ENCODE peak calls at places on chromosomes 5 and 9, in six cellular contexts. One of them, this sample, is unnamed.

GRCh38 chr5:157816682-157817268 is 42.2 kb downstream of the CLINT1 start:
- DNase-seq in NCI-H524: peak; percentile 11
- DNase-seq in MCF 10A: peak; percentile 40
- DNase-seq in Right ventricle myocardium superior: no peak
- DNase-seq in midbrain: no peak
- DNase-seq in HT1080: no peak
- DNase-seq in this sample: no peak

GRCh38 chr5:179969110-179969509 is 61.4 kb upstream of the TBC1D9B start:
- DNase-seq in NCI-H524: no peak
- DNase-seq in MCF 10A: no peak
- DNase-seq in Right ventricle myocardium superior: no peak
- DNase-seq in midbrain: no peak
- DNase-seq in HT1080: no peak
- DNase-seq in this sample: no peak

GRCh38 chr5:133938932-133939331 is 29.5 kb downstream of the C5orf15 start:
- DNase-seq in NCI-H524: no peak
- DNase-seq in MCF 10A: no peak
- DNase-seq in Right ventricle myocardium superior: no peak
- DNase-seq in midbrain: no peak
- DNase-seq in HT1080: no peak
- DNase-seq in this sample: no peak

GRCh38 chr5:179166171-179166885 is 106.2 kb downstream of the ZNF354C start:
- DNase-seq in NCI-H524: no peak
- DNase-seq in MCF 10A: no peak
- DNase-seq in Right ventricle myocardium superior: no peak
- DNase-seq in midbrain: no peak
- DNase-seq in HT1080: no peak
- DNase-seq in this sample: no peak

GRCh38 chr9:5688109-5688508 is 59.2 kb downstream of the RIC1 start:
- DNase-seq in NCI-H524: no peak
- DNase-seq in MCF 10A: peak; percentile 54
- DNase-seq in Right ventricle myocardium superior: no peak
- DNase-seq in midbrain: no peak
- DNase-seq in HT1080: peak; percentile 10
- DNase-seq in this sample: no peak

GRCh38 chr5:155475318-155475717 is 461.8 kb downstream of the KIF4B start:
- DNase-seq in NCI-H524: no peak
- DNase-seq in MCF 10A: no peak
- DNase-seq in Right ventricle myocardium superior: no peak
- DNase-seq in midbrain: no peak
- DNase-seq in HT1080: no peak
- DNase-seq in this sample: no peak

GRCh38 chr9:21465859-21466518 is 16.1 kb downstream of the IFNE start:
- DNase-seq in NCI-H524: peak; percentile 63
- DNase-seq in MCF 10A: peak; percentile 47
- DNase-seq in Right ventricle myocardium superior: no peak
- DNase-seq in midbrain: peak; percentile 48
- DNase-seq in HT1080: peak; percentile 64
- DNase-seq in this sample: no peak

GRCh38 chr9:76586555-76587314 is 127.8 kb downstream of the GCNT1 start:
- DNase-seq in NCI-H524: peak; percentile 33
- DNase-seq in MCF 10A: no peak
- DNase-seq in Right ventricle myocardium superior: no peak
- DNase-seq in midbrain: no peak
- DNase-seq in HT1080: no peak
- DNase-seq in this sample: no peak

GRCh38 chr5:31824886-31825774 is 186.2 kb downstream of the PDZD2 start:
- DNase-seq in NCI-H524: peak; percentile 77
- DNase-seq in MCF 10A: peak; percentile 76
- DNase-seq in Right ventricle myocardium superior: no peak
- DNase-seq in midbrain: peak; percentile 74
- DNase-seq in HT1080: peak; percentile 72
- DNase-seq in this sample: peak; percentile 35

GRCh38 chr9:134434896-134435506 is 108.7 kb downstream of the RXRA start:
- DNase-seq in NCI-H524: peak; percentile 86
- DNase-seq in MCF 10A: peak; percentile 97
- DNase-seq in Right ventricle myocardium superior: peak; percentile 97
- DNase-seq in midbrain: peak; percentile 97
- DNase-seq in HT1080: peak; percentile 90
- DNase-seq in this sample: peak; percentile 94